ENCODE peak calls at places on chromosomes 13 and 19, in four cellular contexts. O is MV-4-11; I is left ventricle myocardium inferior; Y is activated naive CD4-positive, alpha-beta T cell treated with anti-CD3 and anti-CD28 coated beads for 36 hours. R is an unnamed sample.

GRCh38 chr13:70568571-70568970 is 460.3 kb upstream of the KLHL1 start:
- DNase-seq in I (no peak), Y (no peak), O (peak), R (peak)

GRCh38 chr13:21911916-21912315 is 241.0 kb downstream of the FGF9 start:
- DNase-seq in Y (no peak), O (no peak), I (no peak), R (no peak)

GRCh38 chr19:56837892-56838679 is 2.4 kb downstream of the PEG3 start:
- DNase-seq in O (no peak), I (peak), Y (peak), R (no peak)

GRCh38 chr19:2117215-2117960 is 20.7 kb downstream of the IZUMO4 start:
- DNase-seq in O (no peak), Y (no peak), I (no peak), R (no peak)

GRCh38 chr19:8593931-8594330 is 16.6 kb downstream of the ADAMTS10 start:
- DNase-seq in I (no peak), Y (no peak), O (peak), R (no peak)

GRCh38 chr13:28451482-28452217 is 43.3 kb downstream of the FLT1 start:
- DNase-seq in O (no peak), Y (no peak), I (no peak), R (no peak)

GRCh38 chr19:42023121-42023942 is 29.3 kb upstream of the ATP1A3 start:
- DNase-seq in Y (peak), O (peak), I (no peak), R (peak)

GRCh38 chr13:111344471-111345191 is 24.2 kb downstream of the TEX29 start:
- DNase-seq in I (no peak), Y (no peak), O (no peak), R (no peak)

GRCh38 chr19:6066661-6067646 is 43.3 kb downstream of the RFX2 start:
- DNase-seq in O (peak), I (peak), Y (no peak), R (peak)

GRCh38 chr19:13417054-13417453 is 89.2 kb downstream of the CACNA1A start:
- DNase-seq in I (peak), Y (no peak), O (no peak), R (no peak)